ENCODE peak calls at places on chromosomes 2 and 18, in seven cellular contexts. X, P, T, C, L, V and H are unnamed samples.

GRCh38 chr2:143686585-143687164 is 557.5 kb downstream of the ARHGAP15 start:
- DNase-seq in X (peak; percentile 43), T (no peak), V (peak; percentile 62), P (peak; percentile 33), C (no peak), L (peak; percentile 3), H (no peak)

GRCh38 chr2:191947235-191947634 is 100.3 kb upstream of the CAVIN2 start:
- DNase-seq in P (no peak), C (no peak), T (no peak), L (no peak), V (no peak), X (no peak), H (no peak)

GRCh38 chr18:56284319-56284718 is 354.1 kb downstream of the TXNL1 start:
- DNase-seq in C (no peak), P (no peak), T (no peak), V (peak; percentile 17), L (no peak), X (peak; percentile 56), H (no peak)

GRCh38 chr2:220188031-220188430 is 560.6 kb downstream of the SLC4A3 start:
- DNase-seq in C (no peak), T (no peak), V (peak; percentile 95), X (peak; percentile 43), P (no peak), L (no peak), H (no peak)

GRCh38 chr18:36328916-36329315 is 31.4 kb downstream of the FHOD3 start:
- DNase-seq in C (no peak), L (no peak), T (no peak), X (no peak), P (no peak), V (no peak), H (no peak)

GRCh38 chr2:175855794-175856453 is 146.1 kb downstream of the LNPK start:
- DNase-seq in X (peak; percentile 45), L (no peak), T (no peak), V (peak; percentile 71), C (peak; percentile 7), P (no peak), H (peak; percentile 13)

GRCh38 chr2:23069156-23069555 is 315.8 kb upstream of the KLHL29 start:
- DNase-seq in X (no peak), C (no peak), T (no peak), L (no peak), P (no peak), V (no peak), H (no peak)

GRCh38 chr18:63319383-63320040 is at the start of gene BCL2:
- DNase-seq in P (no peak), V (no peak), L (peak; percentile 66), T (no peak), X (peak; percentile 24), C (no peak), H (no peak)

GRCh38 chr2:114218368-114218767 is 224.1 kb upstream of the DPP10 start:
- DNase-seq in L (no peak), V (no peak), P (no peak), C (no peak), T (no peak), X (no peak), H (no peak)

GRCh38 chr2:196263181-196263747 is 91.9 kb upstream of the STK17B start:
- DNase-seq in T (peak; percentile 88), C (no peak), X (peak; percentile 64), V (peak; percentile 95), L (no peak), P (no peak), H (no peak)

GRCh38 chr2:8679827-8680731 is 1.8 kb upstream of the ID2 start:
- DNase-seq in V (no peak), X (peak; percentile 43), T (no peak), L (no peak), P (peak; percentile 55), C (no peak), H (peak; percentile 19)

GRCh38 chr2:191646612-191646902 is 31.4 kb upstream of the NABP1 start:
- DNase-seq in V (peak; percentile 94), L (no peak), P (no peak), X (no peak), C (no peak), T (no peak), H (no peak)

GRCh38 chr2:10027931-10028330 is 15.4 kb upstream of the KLF11 start:
- DNase-seq in L (no peak), X (no peak), P (no peak), V (no peak), T (no peak), C (no peak), H (no peak)

GRCh38 chr2:53490659-53491058 is 276.9 kb upstream of the CHAC2 start:
- DNase-seq in P (no peak), C (peak; percentile 33), V (peak; percentile 17), T (no peak), X (peak; percentile 85), L (no peak), H (peak; percentile 19)